ENCODE peak calls at places on chromosomes 6 and 20, in five cellular contexts. One of them, this sample, is unnamed.

GRCh38 chr20:58125726-58126125 is 102.7 kb downstream of the ANKRD60 start:
- DNase-seq in glutamatergic neuron: no peak
- DNase-seq in RWPE1: no peak
- DNase-seq in CD4-positive, alpha-beta T cell: no peak
- DNase-seq in neural crest cell: no peak
- DNase-seq in this sample: no peak

GRCh38 chr6:98514073-98514720 is 320.2 kb upstream of the POU3F2 start:
- DNase-seq in CD4-positive, alpha-beta T cell: no peak
- DNase-seq in neural crest cell: no peak
- DNase-seq in glutamatergic neuron: no peak
- DNase-seq in RWPE1: no peak
- DNase-seq in this sample: no peak

GRCh38 chr6:12709116-12709515 is 7.5 kb upstream of the PHACTR1 start:
- DNase-seq in neural crest cell: no peak
- DNase-seq in CD4-positive, alpha-beta T cell: no peak
- DNase-seq in glutamatergic neuron: no peak
- DNase-seq in RWPE1: no peak
- DNase-seq in this sample: no peak

GRCh38 chr6:104623052-104623690 is 236.5 kb downstream of the HACE1 start:
- DNase-seq in neural crest cell: no peak
- DNase-seq in glutamatergic neuron: peak; percentile 43
- DNase-seq in CD4-positive, alpha-beta T cell: no peak
- DNase-seq in RWPE1: no peak
- DNase-seq in this sample: peak; percentile 21

GRCh38 chr6:6494677-6495076 is 93.8 kb upstream of the LY86 start:
- DNase-seq in RWPE1: peak; percentile 44
- DNase-seq in neural crest cell: peak; percentile 32
- DNase-seq in glutamatergic neuron: peak; percentile 69
- DNase-seq in CD4-positive, alpha-beta T cell: no peak
- DNase-seq in this sample: peak; percentile 61

GRCh38 chr6:64955435-64955848 is 751.6 kb downstream of the EYS start:
- DNase-seq in RWPE1: no peak
- DNase-seq in neural crest cell: no peak
- DNase-seq in CD4-positive, alpha-beta T cell: no peak
- DNase-seq in glutamatergic neuron: no peak
- DNase-seq in this sample: no peak

GRCh38 chr6:53250137-53250760 is 98.5 kb downstream of the ELOVL5 start:
- DNase-seq in CD4-positive, alpha-beta T cell: no peak
- DNase-seq in RWPE1: peak; percentile 9
- DNase-seq in glutamatergic neuron: no peak
- DNase-seq in neural crest cell: no peak
- DNase-seq in this sample: no peak

GRCh38 chr6:70375882-70376281 is 37.4 kb upstream of the FAM135A start:
- DNase-seq in neural crest cell: no peak
- DNase-seq in RWPE1: no peak
- DNase-seq in glutamatergic neuron: no peak
- DNase-seq in CD4-positive, alpha-beta T cell: no peak
- DNase-seq in this sample: no peak

GRCh38 chr6:56938634-56939294 is 16.1 kb upstream of the BEND6 start:
- DNase-seq in neural crest cell: no peak
- DNase-seq in RWPE1: peak; percentile 94
- DNase-seq in CD4-positive, alpha-beta T cell: no peak
- DNase-seq in glutamatergic neuron: no peak
- DNase-seq in this sample: no peak

GRCh38 chr6:129494586-129494985 is 215.4 kb downstream of the ARHGAP18 start:
- DNase-seq in glutamatergic neuron: no peak
- DNase-seq in RWPE1: no peak
- DNase-seq in CD4-positive, alpha-beta T cell: no peak
- DNase-seq in neural crest cell: no peak
- DNase-seq in this sample: no peak

GRCh38 chr6:156848533-156848932 is 71.4 kb downstream of the ARID1B start:
- DNase-seq in CD4-positive, alpha-beta T cell: no peak
- DNase-seq in glutamatergic neuron: peak; percentile 34
- DNase-seq in RWPE1: no peak
- DNase-seq in neural crest cell: no peak
- DNase-seq in this sample: peak; percentile 44

GRCh38 chr6:50816115-50816675 is 2.5 kb upstream of the TFAP2B start:
- DNase-seq in RWPE1: peak; percentile 54
- DNase-seq in CD4-positive, alpha-beta T cell: peak; percentile 15
- DNase-seq in neural crest cell: peak; percentile 82
- DNase-seq in glutamatergic neuron: peak; percentile 82
- DNase-seq in this sample: peak; percentile 84

GRCh38 chr20:61888101-61888865 is 177.4 kb downstream of the TAF4 start:
- DNase-seq in glutamatergic neuron: peak; percentile 12
- DNase-seq in CD4-positive, alpha-beta T cell: no peak
- DNase-seq in RWPE1: no peak
- DNase-seq in neural crest cell: no peak
- DNase-seq in this sample: no peak

GRCh38 chr6:131597448-131597847 is 24.4 kb downstream of the ARG1 start:
- DNase-seq in CD4-positive, alpha-beta T cell: no peak
- DNase-seq in RWPE1: peak; percentile 2
- DNase-seq in neural crest cell: no peak
- DNase-seq in glutamatergic neuron: no peak
- DNase-seq in this sample: no peak

GRCh38 chr6:138161118-138161433 is 663 bp upstream of the ARFGEF3 start:
- DNase-seq in RWPE1: no peak
- DNase-seq in glutamatergic neuron: no peak
- DNase-seq in CD4-positive, alpha-beta T cell: no peak
- DNase-seq in neural crest cell: no peak
- DNase-seq in this sample: no peak

GRCh38 chr6:7112741-7113313 is 5.1 kb downstream of the RREB1 start:
- DNase-seq in glutamatergic neuron: peak; percentile 29
- DNase-seq in RWPE1: peak; percentile 39
- DNase-seq in neural crest cell: no peak
- DNase-seq in CD4-positive, alpha-beta T cell: peak; percentile 28
- DNase-seq in this sample: peak; percentile 29

GRCh38 chr20:57772349-57772964 is 62.6 kb upstream of the PMEPA1 start:
- DNase-seq in CD4-positive, alpha-beta T cell: no peak
- DNase-seq in RWPE1: peak; percentile 99
- DNase-seq in neural crest cell: no peak
- DNase-seq in glutamatergic neuron: no peak
- DNase-seq in this sample: no peak

GRCh38 chr6:79257381-79258205 is 23.1 kb upstream of the HMGN3 start:
- DNase-seq in neural crest cell: no peak
- DNase-seq in RWPE1: peak; percentile 47
- DNase-seq in CD4-positive, alpha-beta T cell: no peak
- DNase-seq in glutamatergic neuron: no peak
- DNase-seq in this sample: no peak

GRCh38 chr6:33772902-33773472 is 15.9 kb downstream of the LEMD2 start:
- DNase-seq in neural crest cell: no peak
- DNase-seq in RWPE1: no peak
- DNase-seq in glutamatergic neuron: no peak
- DNase-seq in CD4-positive, alpha-beta T cell: no peak
- DNase-seq in this sample: no peak

GRCh38 chr20:63858393-63859165 is 2.7 kb upstream of the ABHD16B start:
- DNase-seq in CD4-positive, alpha-beta T cell: no peak
- DNase-seq in neural crest cell: no peak
- DNase-seq in glutamatergic neuron: no peak
- DNase-seq in RWPE1: no peak
- DNase-seq in this sample: peak; percentile 67

GRCh38 chr6:166926748-166927147 is 29.6 kb downstream of the RNASET2 start:
- DNase-seq in glutamatergic neuron: no peak
- DNase-seq in RWPE1: no peak
- DNase-seq in neural crest cell: no peak
- DNase-seq in CD4-positive, alpha-beta T cell: no peak
- DNase-seq in this sample: no peak

GRCh38 chr20:46575794-46576495 is 25.5 kb upstream of the OCSTAMP start:
- DNase-seq in CD4-positive, alpha-beta T cell: no peak
- DNase-seq in neural crest cell: no peak
- DNase-seq in glutamatergic neuron: no peak
- DNase-seq in RWPE1: no peak
- DNase-seq in this sample: no peak

DNA sequence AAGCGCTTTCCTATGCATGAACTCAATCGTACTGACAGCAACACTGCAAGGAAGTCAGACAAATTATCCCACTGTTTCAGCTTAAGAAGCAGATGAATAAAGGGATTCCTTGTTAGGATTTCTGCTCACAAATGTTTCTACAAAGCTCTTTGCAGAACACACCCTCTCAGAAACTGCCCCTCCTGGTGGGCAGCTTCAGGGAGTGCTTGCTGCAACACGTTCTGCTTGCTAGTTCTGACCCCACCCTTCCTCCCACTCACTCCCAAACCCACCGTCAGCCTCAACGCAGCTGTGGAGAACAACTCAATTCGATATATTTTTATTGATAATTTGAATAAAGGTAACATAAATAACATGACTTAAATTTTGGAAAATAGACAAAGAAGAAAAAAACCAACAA is 250.8 kb upstream of the PRDM1 start:
- DNase-seq in RWPE1: peak; percentile 11
- DNase-seq in CD4-positive, alpha-beta T cell: no peak
- DNase-seq in glutamatergic neuron: peak; percentile 54
- DNase-seq in neural crest cell: peak; percentile 37
- DNase-seq in this sample: peak; percentile 39
- TF ChIP-seq CTCF in RWPE1: no peak
- TF ChIP-seq CTCF in CD4-positive, alpha-beta T cell: no peak
- TF ChIP-seq CTCF in glutamatergic neuron: peak; percentile 56
- TF ChIP-seq CTCF in neural crest cell: peak; percentile 67
- TF ChIP-seq CTCF in this sample: peak; percentile 40

DNA sequence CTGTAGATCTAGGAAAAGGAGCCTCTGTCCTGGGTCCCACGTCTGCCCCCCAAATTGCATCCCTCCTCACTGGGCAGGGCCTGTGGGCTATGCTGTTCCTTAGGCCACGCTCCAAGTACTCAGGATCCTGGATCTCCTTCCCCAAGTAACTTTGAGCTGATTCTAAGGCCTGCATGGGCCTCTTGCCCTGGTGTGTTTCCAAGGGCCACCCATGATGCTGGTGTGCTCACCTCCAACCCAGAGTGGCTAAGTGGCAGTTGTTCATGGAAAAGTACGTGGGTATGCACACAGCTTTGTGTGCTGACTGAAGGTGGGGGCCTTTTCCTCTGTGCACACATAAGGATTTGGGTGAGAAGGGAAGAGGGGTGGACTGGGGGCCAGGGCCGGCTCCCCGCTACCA is 5.3 kb downstream of the GMPR start:
- DNase-seq in glutamatergic neuron: no peak
- DNase-seq in neural crest cell: no peak
- DNase-seq in RWPE1: no peak
- DNase-seq in CD4-positive, alpha-beta T cell: no peak
- DNase-seq in this sample: no peak
- TF ChIP-seq CTCF in glutamatergic neuron: no peak
- TF ChIP-seq CTCF in neural crest cell: no peak
- TF ChIP-seq CTCF in RWPE1: no peak
- TF ChIP-seq CTCF in CD4-positive, alpha-beta T cell: no peak
- TF ChIP-seq CTCF in this sample: no peak

GRCh38 chr6:137044366-137045220 is at the start of gene IL20RA:
- DNase-seq in CD4-positive, alpha-beta T cell: no peak
- DNase-seq in neural crest cell: peak; percentile 1
- DNase-seq in glutamatergic neuron: peak; percentile 28
- DNase-seq in RWPE1: peak; percentile 34
- DNase-seq in this sample: peak; percentile 59
- TF ChIP-seq CTCF in CD4-positive, alpha-beta T cell: no peak
- TF ChIP-seq CTCF in neural crest cell: no peak
- TF ChIP-seq CTCF in glutamatergic neuron: no peak
- TF ChIP-seq CTCF in RWPE1: no peak
- TF ChIP-seq CTCF in this sample: no peak

DNA sequence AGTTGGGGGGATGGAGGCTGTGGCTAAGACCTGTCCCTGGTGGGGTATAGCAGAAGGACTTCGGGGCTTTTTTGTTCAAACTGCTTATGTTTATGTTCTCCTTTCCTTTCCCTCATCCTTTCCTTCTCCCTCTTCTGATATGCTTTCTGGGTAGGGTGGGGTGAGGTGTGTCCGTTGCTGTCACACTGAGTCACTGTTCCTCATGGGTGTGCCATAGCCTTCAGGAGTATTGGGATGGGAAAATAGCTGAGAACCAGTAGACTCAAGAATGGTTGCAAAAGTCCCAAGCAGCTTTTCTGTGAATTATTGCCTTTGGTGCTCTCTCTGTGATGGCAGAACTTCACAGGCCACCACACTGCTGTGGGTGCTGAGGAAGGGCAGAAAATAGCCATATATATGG is 39.6 kb downstream of the TPD52L1 start:
- DNase-seq in RWPE1: peak; percentile 77
- DNase-seq in glutamatergic neuron: no peak
- DNase-seq in neural crest cell: no peak
- DNase-seq in CD4-positive, alpha-beta T cell: no peak
- DNase-seq in this sample: no peak
- TF ChIP-seq CTCF in RWPE1: no peak
- TF ChIP-seq CTCF in glutamatergic neuron: no peak
- TF ChIP-seq CTCF in neural crest cell: no peak
- TF ChIP-seq CTCF in CD4-positive, alpha-beta T cell: no peak
- TF ChIP-seq CTCF in this sample: no peak

GRCh38 chr20:2468581-2469407 is 1.8 kb downstream of the SNRPB start:
- DNase-seq in glutamatergic neuron: no peak
- DNase-seq in neural crest cell: no peak
- DNase-seq in RWPE1: no peak
- DNase-seq in CD4-positive, alpha-beta T cell: no peak
- DNase-seq in this sample: no peak

GRCh38 chr20:2475850-2476741 is 5.5 kb upstream of the SNRPB start:
- DNase-seq in glutamatergic neuron: no peak
- DNase-seq in CD4-positive, alpha-beta T cell: no peak
- DNase-seq in neural crest cell: no peak
- DNase-seq in RWPE1: no peak
- DNase-seq in this sample: no peak

GRCh38 chr20:2470051-2470431 is 548 bp downstream of the SNRPB start:
- DNase-seq in RWPE1: peak; percentile 68
- DNase-seq in neural crest cell: peak; percentile 36
- DNase-seq in glutamatergic neuron: peak; percentile 42
- DNase-seq in CD4-positive, alpha-beta T cell: peak; percentile 44
- DNase-seq in this sample: peak; percentile 39

GRCh38 chr20:2467412-2467811 is 3.2 kb downstream of the SNRPB start:
- DNase-seq in RWPE1: no peak
- DNase-seq in neural crest cell: no peak
- DNase-seq in glutamatergic neuron: no peak
- DNase-seq in CD4-positive, alpha-beta T cell: no peak
- DNase-seq in this sample: no peak

GRCh38 chr20:2470432-2471193 is at the start of gene SNRPB:
- DNase-seq in RWPE1: peak; percentile 99
- DNase-seq in CD4-positive, alpha-beta T cell: peak; percentile 95
- DNase-seq in neural crest cell: peak; percentile 93
- DNase-seq in glutamatergic neuron: peak; percentile 94
- DNase-seq in this sample: peak; percentile 94
- TF ChIP-seq CTCF in RWPE1: no peak
- TF ChIP-seq CTCF in CD4-positive, alpha-beta T cell: no peak
- TF ChIP-seq CTCF in neural crest cell: no peak
- TF ChIP-seq CTCF in glutamatergic neuron: no peak
- TF ChIP-seq CTCF in this sample: no peak

GRCh38 chr20:1441133-1441532 is 25.5 kb downstream of the NSFL1C start:
- DNase-seq in neural crest cell: no peak
- DNase-seq in RWPE1: no peak
- DNase-seq in glutamatergic neuron: no peak
- DNase-seq in CD4-positive, alpha-beta T cell: no peak
- DNase-seq in this sample: no peak

GRCh38 chr20:1438361-1438760 is 28.3 kb downstream of the NSFL1C start:
- DNase-seq in glutamatergic neuron: no peak
- DNase-seq in neural crest cell: no peak
- DNase-seq in CD4-positive, alpha-beta T cell: no peak
- DNase-seq in RWPE1: no peak
- DNase-seq in this sample: no peak

GRCh38 chr20:1437222-1437904 is 29.3 kb downstream of the NSFL1C start:
- DNase-seq in RWPE1: peak; percentile 76
- DNase-seq in glutamatergic neuron: peak; percentile 83
- DNase-seq in neural crest cell: peak; percentile 76
- DNase-seq in CD4-positive, alpha-beta T cell: peak; percentile 75
- DNase-seq in this sample: peak; percentile 78

GRCh38 chr20:1442304-1442703 is 24.3 kb downstream of the NSFL1C start:
- DNase-seq in CD4-positive, alpha-beta T cell: no peak
- DNase-seq in RWPE1: no peak
- DNase-seq in glutamatergic neuron: no peak
- DNase-seq in neural crest cell: no peak
- DNase-seq in this sample: no peak

GRCh38 chr20:1440024-1440423 is 26.6 kb downstream of the NSFL1C start:
- DNase-seq in CD4-positive, alpha-beta T cell: no peak
- DNase-seq in RWPE1: no peak
- DNase-seq in neural crest cell: no peak
- DNase-seq in glutamatergic neuron: no peak
- DNase-seq in this sample: no peak
- TF ChIP-seq CTCF in CD4-positive, alpha-beta T cell: peak; percentile 19
- TF ChIP-seq CTCF in RWPE1: no peak
- TF ChIP-seq CTCF in neural crest cell: no peak
- TF ChIP-seq CTCF in glutamatergic neuron: no peak
- TF ChIP-seq CTCF in this sample: no peak